ENCODE peak calls at places on chromosome 7, in nine cellular contexts. H is spleen; M is CD8-positive, alpha-beta T cell; Q is transverse colon; J is body of pancreas; A is GM23248; T is left ventricle myocardium inferior; L is brain microvascular endothelial cell; K is lung. I is an unnamed sample. For H3K36me3, the result is how much of the 10 kb centered on the place peaks cover.

GRCh38 chr7:39623312-39624201 is at the start of gene RALA:
- DNase-seq in A (peak), T (peak), H (peak), L (peak), K (peak), Q (peak), M (peak), J (peak), I (peak)

GRCh38 chr7:28882896-28883470 is 75.1 kb downstream of the TRIL start:
- DNase-seq in M (no peak), K (no peak), Q (peak), A (no peak), H (no peak), L (no peak), T (no peak), J (no peak), I (no peak)

GRCh38 chr7:36430881-36431280 is 41.2 kb downstream of the ANLN start:
- DNase-seq in K (no peak), H (no peak), L (no peak), M (no peak), A (no peak), T (no peak), Q (no peak), J (no peak), I (no peak)

GRCh38 chr7:129779602-129780256 is 168.2 kb downstream of the NRF1 start:
- DNase-seq in J (peak), H (peak), M (no peak), L (no peak), K (peak), T (no peak), A (peak), Q (peak), I (no peak)

GRCh38 chr7:20280475-20281351 is 50.0 kb upstream of the ITGB8 start:
- DNase-seq in Q (no peak), H (no peak), K (no peak), J (no peak), T (no peak), A (peak), M (no peak), L (peak), I (no peak)

GRCh38 chr7:38600746-38601145 is 30.4 kb downstream of the AMPH start:
- DNase-seq in L (no peak), T (no peak), H (no peak), K (no peak), Q (peak), J (no peak), M (no peak), A (no peak), I (no peak)

GRCh38 chr7:131219277-131220041 is 108.2 kb upstream of the MKLN1 start:
- DNase-seq in L (no peak), H (no peak), J (peak), K (no peak), A (no peak), Q (peak), T (peak), M (no peak), I (peak)

GRCh38 chr7:108263364-108263951 is 133.3 kb upstream of the LAMB4 start:
- DNase-seq in M (no peak), H (no peak), A (no peak), Q (peak), K (no peak), T (no peak), J (peak), L (no peak), I (no peak)

GRCh38 chr7:101412976-101413375 is 50.3 kb downstream of the COL26A1 start:
- DNase-seq in T (no peak), A (no peak), M (no peak), J (no peak), L (no peak), H (no peak), Q (no peak), K (no peak), I (no peak)

GRCh38 chr7:69790915-69791473 is 192.7 kb downstream of the AUTS2 start:
- DNase-seq in H (no peak), L (no peak), Q (no peak), M (no peak), A (no peak), J (no peak), T (no peak), K (no peak), I (no peak)

GRCh38 chr7:66707825-66708224 is 32.7 kb upstream of the RABGEF1 start:
- DNase-seq in L (no peak), M (no peak), K (no peak), Q (no peak), H (no peak), J (no peak), T (no peak), A (no peak), I (no peak)

GRCh38 chr7:66713687-66714086 is 26.8 kb upstream of the RABGEF1 start:
- DNase-seq in M (no peak), L (no peak), K (no peak), A (no peak), H (no peak), J (no peak), T (no peak), Q (no peak), I (no peak)
- H3K36me3 ChIP-seq in M (under half), L (under half), K (under half), A (half or more), H (half or more), J (under half), T (under half), Q (under half), I (under half)

GRCh38 chr7:113504142-113504541 is 385.8 kb upstream of the SMIM30 start:
- DNase-seq in H (no peak), A (no peak), Q (no peak), M (no peak), L (no peak), K (no peak), T (no peak), J (no peak), I (no peak)

DNA sequence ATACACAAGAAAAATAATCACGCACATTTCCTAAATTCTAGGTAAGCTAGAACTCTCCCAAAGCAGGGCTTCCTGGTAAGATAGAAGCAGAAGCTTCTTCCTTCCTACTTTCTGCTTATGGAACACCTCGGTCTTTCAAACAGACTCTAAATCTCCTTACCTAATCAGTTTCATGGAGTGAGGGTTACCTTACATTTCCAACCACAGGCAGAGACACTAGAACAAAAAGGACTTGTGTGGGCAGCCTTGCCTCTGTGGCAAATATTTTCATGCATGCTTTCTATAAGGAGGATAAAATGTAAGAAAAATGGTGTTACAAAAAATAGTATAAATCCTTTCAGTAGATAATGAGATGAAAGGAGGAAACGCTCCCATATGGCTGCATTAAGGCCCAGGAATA is 386.3 kb upstream of the SMIM30 start:
- DNase-seq in T (no peak), M (no peak), A (no peak), L (no peak), J (no peak), K (no peak), Q (no peak), H (no peak), I (no peak)
- H3K27ac ChIP-seq in T (peak), M (no peak), A (no peak), L (no peak), J (no peak), K (no peak), Q (no peak), H (no peak), I (no peak)

DNA sequence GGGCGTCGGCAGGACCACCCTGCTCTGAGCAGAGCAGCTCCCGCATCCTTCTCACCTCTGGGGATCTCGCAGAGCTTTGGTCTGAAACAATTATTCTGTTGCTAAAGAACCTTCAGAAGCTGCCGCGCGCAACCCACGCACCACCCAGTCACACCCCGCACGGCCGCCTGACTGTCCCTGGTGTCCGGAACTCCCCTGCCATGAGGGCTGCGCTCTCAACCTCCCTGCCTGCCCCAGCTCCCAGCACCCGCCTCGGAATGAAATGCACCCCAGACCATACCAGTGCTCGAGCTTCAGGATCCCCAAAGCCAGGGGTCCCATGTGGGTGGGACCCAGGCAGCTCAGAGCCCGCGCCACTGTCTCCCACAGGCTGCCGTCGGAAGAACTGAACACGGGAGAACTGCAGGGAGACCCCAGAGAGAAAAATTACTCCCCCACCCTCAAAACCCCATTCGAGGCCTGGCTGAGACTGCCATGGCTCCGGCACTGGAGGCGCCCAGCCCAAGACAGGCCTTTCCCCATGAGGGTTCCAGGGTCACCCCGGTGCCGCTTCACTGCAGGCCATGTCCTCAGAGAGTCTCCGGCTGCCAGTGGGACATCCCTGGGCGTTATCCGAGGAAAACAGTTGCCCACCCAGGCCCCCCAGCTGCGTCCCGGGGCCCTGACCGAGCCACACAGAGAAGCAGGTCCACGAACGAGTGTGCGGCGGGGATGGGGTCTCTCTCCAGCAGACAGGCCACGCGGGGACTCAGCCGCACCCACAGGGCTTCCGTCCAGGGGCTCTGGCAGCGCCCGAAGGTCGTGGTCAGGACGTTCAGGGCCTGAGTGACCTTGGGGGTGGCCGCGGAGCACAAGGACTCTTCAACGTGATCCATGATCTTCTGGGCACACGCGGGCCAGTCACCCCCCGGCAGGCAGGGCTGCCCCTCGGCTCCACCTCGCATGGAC is 12.1 kb downstream of the BRAT1 start:
- DNase-seq in J (no peak), H (peak), T (no peak), A (no peak), Q (peak), M (no peak), K (no peak), L (no peak), I (peak)
- H3K36me3 ChIP-seq in J (under half), H (half or more), T (half or more), A (under half), Q (under half), M (under half), K (half or more), L (under half), I (half or more)

DNA sequence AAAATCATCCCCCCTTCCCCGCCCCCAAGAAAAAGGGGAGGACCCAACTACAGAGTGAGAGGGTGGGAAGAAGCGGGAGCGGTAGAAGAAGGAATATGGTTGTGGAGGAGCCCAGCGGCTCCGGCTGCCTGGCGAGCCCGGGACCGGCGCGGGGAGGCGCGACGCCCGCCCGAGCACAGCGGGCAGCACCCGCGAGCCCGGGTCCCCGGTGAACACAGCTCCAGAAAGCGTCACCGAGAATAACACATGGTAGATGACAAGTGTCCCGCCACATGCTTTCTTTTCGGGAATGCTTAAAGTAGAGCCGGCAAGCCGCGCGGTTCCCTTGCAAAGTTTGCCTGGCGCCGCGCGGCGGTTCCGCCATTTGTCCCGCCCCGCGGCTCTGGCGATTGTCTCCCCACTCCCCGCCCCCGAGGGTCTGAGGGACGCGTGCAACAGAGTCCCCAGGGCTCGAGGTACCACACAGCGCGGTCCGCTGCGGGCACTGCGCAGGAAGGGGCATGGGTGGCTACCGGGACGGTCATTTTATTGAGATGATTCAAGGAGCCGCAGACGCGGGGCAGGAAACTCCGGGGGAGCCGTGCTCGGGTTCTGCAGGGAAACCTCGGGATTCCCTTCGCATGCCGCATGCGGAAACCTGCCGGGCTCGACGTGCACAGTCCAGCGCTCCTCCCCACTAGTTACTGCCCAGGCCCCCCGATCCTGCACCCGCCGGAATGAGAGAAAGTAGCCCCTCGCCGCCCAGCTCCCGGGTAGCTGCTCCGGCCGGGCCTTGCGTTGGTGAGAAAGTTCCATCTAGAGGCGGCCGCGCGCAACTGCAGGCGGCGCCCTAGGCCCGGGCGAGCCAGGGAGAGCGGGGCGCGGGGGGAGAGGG is 785 bp upstream of the GRM8 start:
- DNase-seq in K (peak), H (peak), A (peak), Q (peak), M (peak), T (peak), L (peak), J (peak), I (peak)
- H3K27ac ChIP-seq in K (no peak), H (no peak), A (no peak), Q (peak), M (no peak), T (no peak), L (no peak), J (peak), I (peak)

GRCh38 chr7:8111282-8111681 is 142.7 kb downstream of the GLCCI1 start:
- DNase-seq in M (no peak), J (no peak), A (no peak), H (no peak), T (no peak), L (no peak), K (no peak), Q (no peak), I (no peak)
- H3K36me3 ChIP-seq in M (under half), J (under half), A (under half), H (under half), T (under half), L (under half), K (under half), Q (under half), I (under half)

GRCh38 chr7:94650652-94651051 is 5.3 kb downstream of the SGCE start:
- DNase-seq in M (no peak), Q (no peak), A (no peak), J (no peak), H (no peak), L (no peak), T (no peak), K (no peak), I (no peak)
- H3K27ac ChIP-seq in M (no peak), Q (no peak), A (no peak), J (no peak), H (no peak), L (no peak), T (no peak), K (no peak), I (no peak)

DNA sequence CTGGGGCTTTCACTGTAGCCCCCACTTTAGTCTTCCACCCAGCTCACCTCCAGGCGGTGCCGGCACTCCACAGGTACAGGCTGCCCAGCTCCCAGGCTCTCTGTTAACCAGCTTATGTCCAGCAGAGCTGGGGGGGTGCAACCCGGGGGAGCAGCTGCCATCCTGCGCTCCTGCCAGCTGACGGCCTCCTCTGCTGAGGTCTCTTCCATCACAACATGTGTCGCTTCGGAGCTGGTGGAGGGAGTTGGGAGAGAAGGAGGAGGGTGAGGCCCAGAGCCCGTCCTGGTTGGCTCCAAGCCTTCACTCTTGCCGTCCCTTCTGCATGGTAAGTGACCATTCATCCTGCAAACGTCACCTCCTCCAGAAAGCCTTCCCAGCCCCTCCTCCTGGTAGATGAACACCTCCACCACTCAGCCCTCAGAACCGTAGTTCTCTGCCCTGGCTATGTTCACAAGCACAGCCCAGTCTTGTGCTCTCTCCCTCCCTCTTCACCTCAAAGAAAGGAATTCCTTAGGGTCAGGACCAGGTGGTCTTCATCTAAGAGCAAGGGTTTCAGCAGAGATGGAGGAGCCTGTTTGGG is 1.6 kb downstream of the POLM start:
- DNase-seq in M (no peak), J (no peak), A (no peak), Q (no peak), K (no peak), H (peak), L (no peak), T (peak), I (no peak)
- H3K36me3 ChIP-seq in M (under half), J (under half), A (under half), Q (under half), K (under half), H (under half), L (under half), T (under half), I (half or more)

GRCh38 chr7:17230099-17230807 is 68.2 kb upstream of the AHR start:
- DNase-seq in J (no peak), A (no peak), K (no peak), H (no peak), T (no peak), L (no peak), M (no peak), Q (no peak), I (no peak)

GRCh38 chr7:17234398-17235021 is 63.9 kb upstream of the AHR start:
- DNase-seq in J (peak), Q (peak), T (no peak), A (peak), M (peak), L (peak), H (no peak), K (no peak), I (no peak)

GRCh38 chr7:17236603-17237002 is 61.8 kb upstream of the AHR start:
- DNase-seq in J (no peak), K (no peak), H (no peak), M (no peak), A (peak), T (no peak), Q (no peak), L (peak), I (no peak)

GRCh38 chr7:17236161-17236560 is 62.3 kb upstream of the AHR start:
- DNase-seq in Q (no peak), J (no peak), L (no peak), K (no peak), H (no peak), M (no peak), A (no peak), T (no peak), I (no peak)

DNA sequence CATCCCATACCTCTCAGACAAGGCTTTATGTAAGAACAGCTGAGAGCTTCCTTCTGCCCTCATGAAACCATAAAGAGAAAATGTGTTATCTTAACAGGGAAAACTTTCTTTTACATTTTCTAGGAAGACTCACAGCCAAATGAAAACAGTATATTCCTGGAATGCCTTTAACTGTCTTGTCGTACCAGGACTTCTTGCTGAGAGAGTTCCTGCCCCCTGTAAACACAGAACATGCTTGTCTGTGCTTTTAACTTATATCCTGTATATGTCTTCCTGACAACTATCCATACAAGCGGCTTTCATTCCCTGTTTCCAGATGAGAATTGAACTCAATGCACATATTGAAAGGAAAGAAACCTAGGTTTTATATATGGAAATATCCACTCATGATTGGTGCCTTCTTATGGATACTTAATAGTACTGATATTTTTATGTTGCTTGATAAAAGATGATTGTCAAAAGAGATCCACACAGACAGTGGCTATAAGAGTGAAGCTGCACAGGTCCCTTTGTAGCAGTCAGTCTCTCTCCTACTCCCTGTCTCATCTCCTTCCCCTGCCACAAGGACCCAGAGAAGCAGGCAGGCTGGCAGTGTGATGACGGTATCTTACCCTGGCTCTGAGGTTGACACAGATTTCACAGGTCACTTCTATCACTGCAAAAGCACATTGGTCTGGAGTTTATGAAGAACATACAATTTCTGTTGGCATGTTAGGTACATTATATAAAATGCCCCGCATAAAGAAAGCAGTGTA is 64.6 kb upstream of the AHR start:
- DNase-seq in T (no peak), J (no peak), L (peak), Q (no peak), A (peak), K (no peak), M (peak), H (no peak), I (no peak)
- H3K27ac ChIP-seq in T (peak), J (no peak), L (peak), Q (peak), A (peak), K (peak), M (peak), H (peak), I (peak)

I was measured in tibial artery.